ENCODE peak calls at places on chromosomes 1 and 21, in ten cellular contexts. D is Panc1; L is NCI-H774; O is HFF-Myc; X is mucosa of descending colon; H is ELF-1; J is B cell; K is CD8-positive, alpha-beta memory T cell; Q is stimulated activated CD4-positive, alpha-beta T cell treated with anti-CD3 and anti-CD28 coated beads, TNF-alpha, amount 100 ng/mL, for 24 hours; B is hepatocyte. V is an unnamed sample.

GRCh38 chr1:100834779-100835645 is 59.6 kb downstream of the EXTL2 start:
- DNase-seq in D (peak), L (no peak), O (peak), X (no peak), H (peak), J (peak), K (no peak), Q (no peak), B (no peak), V (no peak)

GRCh38 chr1:205375816-205376545 is 19.3 kb upstream of the KLHDC8A start:
- DNase-seq in D (no peak), L (peak), O (no peak), X (no peak), H (peak), J (no peak), K (no peak), Q (no peak), B (peak), V (no peak)

GRCh38 chr1:2448098-2448445 is 28.0 kb upstream of the PLCH2 start:
- DNase-seq in D (no peak), L (no peak), O (no peak), X (no peak), H (peak), J (no peak), K (no peak), Q (no peak), B (no peak), V (no peak)

GRCh38 chr1:31371560-31371959 is 1.3 kb downstream of the FABP3 start:
- DNase-seq in D (no peak), L (no peak), O (no peak), X (no peak), H (no peak), J (no peak), K (no peak), Q (no peak), B (no peak), V (no peak)

GRCh38 chr1:96882096-96882495 is 160.5 kb downstream of the PTBP2 start:
- DNase-seq in D (no peak), L (no peak), O (no peak), X (no peak), H (no peak), J (no peak), K (no peak), Q (no peak), B (no peak), V (no peak)

GRCh38 chr1:23422313-23422877 is 2.2 kb downstream of the TCEA3 start:
- DNase-seq in D (no peak), L (no peak), O (peak), X (peak), H (peak), J (no peak), K (no peak), Q (no peak), B (peak), V (peak)

GRCh38 chr1:76330993-76331603 is 256.6 kb downstream of the ST6GALNAC3 start:
- DNase-seq in D (peak), L (peak), O (peak), X (no peak), H (peak), J (peak), K (no peak), Q (peak), B (peak), V (peak)

GRCh38 chr1:180156631-180157091 is 2.0 kb downstream of the QSOX1 start:
- DNase-seq in D (no peak), L (no peak), O (no peak), X (no peak), H (no peak), J (no peak), K (no peak), Q (no peak), B (no peak), V (no peak)

GRCh38 chr1:147167361-147167760 is 4.9 kb downstream of the PRKAB2 start:
- DNase-seq in D (peak), L (no peak), O (peak), X (no peak), H (no peak), J (no peak), K (no peak), Q (no peak), B (peak), V (peak)

GRCh38 chr1:192592981-192593683 is 17.6 kb downstream of the RGS1 start:
- DNase-seq in D (no peak), L (no peak), O (no peak), X (no peak), H (no peak), J (no peak), K (no peak), Q (no peak), B (no peak), V (no peak)

GRCh38 chr1:247797518-247797917 is 26.4 kb downstream of the OR14A16 start:
- DNase-seq in D (no peak), L (no peak), O (no peak), X (no peak), H (no peak), J (no peak), K (no peak), Q (no peak), B (no peak), V (no peak)

GRCh38 chr1:160789702-160790611 is 6.0 kb upstream of the LY9 start:
- DNase-seq in D (no peak), L (no peak), O (no peak), X (no peak), H (no peak), J (peak), K (no peak), Q (no peak), B (no peak), V (no peak)

GRCh38 chr1:230827081-230827681 is 41.1 kb downstream of the C1orf198 start:
- DNase-seq in D (no peak), L (no peak), O (no peak), X (no peak), H (no peak), J (no peak), K (no peak), Q (no peak), B (no peak), V (no peak)

GRCh38 chr1:9825101-9826074 is 1.6 kb upstream of the CLSTN1 start:
- DNase-seq in D (peak), L (no peak), O (no peak), X (peak), H (peak), J (peak), K (peak), Q (no peak), B (peak), V (peak)

GRCh38 chr1:25848531-25848930 is 10.7 kb downstream of the AUNIP start:
- DNase-seq in D (no peak), L (no peak), O (no peak), X (no peak), H (peak), J (no peak), K (no peak), Q (no peak), B (no peak), V (no peak)

GRCh38 chr1:55250399-55251075 is 35.4 kb upstream of the USP24 start:
- DNase-seq in D (no peak), L (no peak), O (no peak), X (no peak), H (no peak), J (no peak), K (no peak), Q (no peak), B (no peak), V (no peak)

GRCh38 chr1:145983206-145983675 is 13.1 kb downstream of the TXNIP start:
- DNase-seq in D (no peak), L (no peak), O (no peak), X (no peak), H (no peak), J (no peak), K (no peak), Q (no peak), B (no peak), V (no peak)

GRCh38 chr1:23698466-23698865 is 6.9 kb downstream of the RPL11 start:
- DNase-seq in D (no peak), L (no peak), O (no peak), X (no peak), H (no peak), J (no peak), K (no peak), Q (no peak), B (no peak), V (no peak)

GRCh38 chr1:178530520-178530919 is 17.6 kb downstream of the TEX35 start:
- DNase-seq in D (no peak), L (no peak), O (no peak), X (no peak), H (peak), J (no peak), K (no peak), Q (no peak), B (no peak), V (no peak)

GRCh38 chr21:35258521-35258920 is 209.4 kb upstream of the RUNX1 start:
- DNase-seq in D (no peak), L (no peak), O (no peak), X (no peak), H (no peak), J (no peak), K (no peak), Q (no peak), B (no peak), V (no peak)

GRCh38 chr1:226652613-226653012 is 86.5 kb downstream of the ITPKB start:
- DNase-seq in D (no peak), L (no peak), O (no peak), X (no peak), H (no peak), J (no peak), K (no peak), Q (no peak), B (no peak), V (no peak)

GRCh38 chr1:75668813-75669212 is 55.7 kb upstream of the ACADM start:
- DNase-seq in D (no peak), L (no peak), O (no peak), X (no peak), H (no peak), J (no peak), K (no peak), Q (no peak), B (no peak), V (no peak)

GRCh38 chr1:180195916-180196315 is 34.1 kb upstream of the LHX4 start:
- DNase-seq in D (no peak), L (no peak), O (no peak), X (no peak), H (no peak), J (no peak), K (no peak), Q (no peak), B (no peak), V (no peak)

GRCh38 chr1:59422921-59423575 is 126.2 kb downstream of the FGGY start:
- DNase-seq in D (no peak), L (no peak), O (no peak), X (peak), H (no peak), J (no peak), K (no peak), Q (no peak), B (peak), V (peak)

GRCh38 chr21:42463861-42464515 is 32.0 kb downstream of the RSPH1 start:
- DNase-seq in D (no peak), L (peak), O (no peak), X (peak), H (peak), J (peak), K (peak), Q (peak), B (no peak), V (no peak)

GRCh38 chr1:202245391-202245790 is 51.8 kb downstream of the LGR6 start:
- DNase-seq in D (no peak), L (no peak), O (no peak), X (no peak), H (no peak), J (no peak), K (no peak), Q (no peak), B (no peak), V (no peak)

GRCh38 chr1:172895050-172895460 is 155.7 kb downstream of the TNFSF18 start:
- DNase-seq in D (no peak), L (no peak), O (no peak), X (no peak), H (no peak), J (peak), K (no peak), Q (no peak), B (no peak), V (no peak)

GRCh38 chr1:111904478-111905218 is 84.8 kb downstream of the KCND3 start:
- DNase-seq in D (no peak), L (no peak), O (no peak), X (no peak), H (peak), J (no peak), K (no peak), Q (no peak), B (no peak), V (no peak)

GRCh38 chr1:183588827-183589226 is 1.4 kb downstream of the NCF2 start:
- DNase-seq in D (no peak), L (no peak), O (no peak), X (peak), H (no peak), J (no peak), K (no peak), Q (no peak), B (peak), V (no peak)

GRCh38 chr1:59138402-59138801 is 158.5 kb upstream of the FGGY start:
- DNase-seq in D (no peak), L (no peak), O (no peak), X (no peak), H (no peak), J (no peak), K (no peak), Q (no peak), B (no peak), V (no peak)

GRCh38 chr1:19893687-19894086 is 11.5 kb downstream of the OTUD3 start:
- DNase-seq in D (no peak), L (no peak), O (no peak), X (no peak), H (no peak), J (no peak), K (no peak), Q (no peak), B (no peak), V (no peak)

V was measured in fibroblast of the conjunctiva.